ENCODE peak calls at places on chromosomes 6 and 20, in nine cellular contexts. One of them, this sample, is unnamed.

GRCh38 chr6:141398954-141399353 is 733.8 kb upstream of the GJE1 start:
- DNase-seq in NB4: no peak
- DNase-seq in HCT116: no peak
- DNase-seq in CD4-positive, alpha-beta memory T cell: no peak
- DNase-seq in pancreas: no peak
- DNase-seq in aorta: no peak
- DNase-seq in uterus: no peak
- DNase-seq in upper lobe of left lung: no peak
- DNase-seq in HFF-Myc: no peak
- DNase-seq in this sample: no peak

GRCh38 chr20:32829291-32830005 is 9.7 kb downstream of the MAPRE1 start:
- DNase-seq in upper lobe of left lung: no peak
- DNase-seq in HCT116: no peak
- DNase-seq in aorta: no peak
- DNase-seq in NB4: no peak
- DNase-seq in HFF-Myc: no peak
- DNase-seq in pancreas: no peak
- DNase-seq in CD4-positive, alpha-beta memory T cell: no peak
- DNase-seq in uterus: no peak
- DNase-seq in this sample: no peak

GRCh38 chr6:7468382-7469081 is 72.9 kb upstream of the DSP start:
- DNase-seq in upper lobe of left lung: no peak
- DNase-seq in NB4: peak; percentile 94
- DNase-seq in uterus: peak; percentile 29
- DNase-seq in pancreas: no peak
- DNase-seq in aorta: no peak
- DNase-seq in HFF-Myc: no peak
- DNase-seq in HCT116: peak; percentile 18
- DNase-seq in CD4-positive, alpha-beta memory T cell: no peak
- DNase-seq in this sample: no peak

GRCh38 chr6:31125162-31125561 is 4.9 kb upstream of the CDSN start:
- DNase-seq in NB4: no peak
- DNase-seq in CD4-positive, alpha-beta memory T cell: no peak
- DNase-seq in upper lobe of left lung: no peak
- DNase-seq in HFF-Myc: no peak
- DNase-seq in HCT116: no peak
- DNase-seq in uterus: peak; percentile 84
- DNase-seq in pancreas: no peak
- DNase-seq in aorta: no peak
- DNase-seq in this sample: no peak

GRCh38 chr20:63533871-63534393 is 3.2 kb downstream of the PTK6 start:
- DNase-seq in CD4-positive, alpha-beta memory T cell: no peak
- DNase-seq in NB4: no peak
- DNase-seq in upper lobe of left lung: peak; percentile 52
- DNase-seq in HFF-Myc: no peak
- DNase-seq in pancreas: peak; percentile 84
- DNase-seq in HCT116: no peak
- DNase-seq in uterus: no peak
- DNase-seq in aorta: peak; percentile 50
- DNase-seq in this sample: peak; percentile 89

GRCh38 chr20:19407731-19408130 is 195.3 kb downstream of the SLC24A3 start:
- DNase-seq in aorta: no peak
- DNase-seq in CD4-positive, alpha-beta memory T cell: no peak
- DNase-seq in HCT116: no peak
- DNase-seq in uterus: no peak
- DNase-seq in NB4: peak; percentile 61
- DNase-seq in pancreas: no peak
- DNase-seq in upper lobe of left lung: peak; percentile 64
- DNase-seq in HFF-Myc: no peak
- DNase-seq in this sample: no peak

GRCh38 chr6:165659945-165660862 is 2.8 kb downstream of the PDE10A start:
- DNase-seq in uterus: no peak
- DNase-seq in HCT116: no peak
- DNase-seq in upper lobe of left lung: no peak
- DNase-seq in aorta: no peak
- DNase-seq in HFF-Myc: no peak
- DNase-seq in NB4: no peak
- DNase-seq in pancreas: peak; percentile 67
- DNase-seq in CD4-positive, alpha-beta memory T cell: no peak
- DNase-seq in this sample: no peak

GRCh38 chr6:39453956-39454524 is 131.5 kb upstream of the KCNK16 start:
- DNase-seq in pancreas: no peak
- DNase-seq in HFF-Myc: no peak
- DNase-seq in aorta: no peak
- DNase-seq in NB4: no peak
- DNase-seq in HCT116: no peak
- DNase-seq in upper lobe of left lung: no peak
- DNase-seq in uterus: no peak
- DNase-seq in CD4-positive, alpha-beta memory T cell: no peak
- DNase-seq in this sample: no peak

GRCh38 chr20:52379723-52380336 is 188.3 kb upstream of the ZFP64 start:
- DNase-seq in NB4: peak; percentile 20
- DNase-seq in HCT116: no peak
- DNase-seq in upper lobe of left lung: no peak
- DNase-seq in pancreas: peak; percentile 79
- DNase-seq in uterus: peak; percentile 16
- DNase-seq in HFF-Myc: no peak
- DNase-seq in CD4-positive, alpha-beta memory T cell: peak; percentile 23
- DNase-seq in aorta: peak; percentile 42
- DNase-seq in this sample: peak; percentile 26

GRCh38 chr6:166851426-166851825 is 104.9 kb downstream of the RNASET2 start:
- DNase-seq in NB4: no peak
- DNase-seq in HCT116: no peak
- DNase-seq in CD4-positive, alpha-beta memory T cell: no peak
- DNase-seq in upper lobe of left lung: no peak
- DNase-seq in pancreas: no peak
- DNase-seq in uterus: no peak
- DNase-seq in aorta: no peak
- DNase-seq in HFF-Myc: no peak
- DNase-seq in this sample: no peak

GRCh38 chr6:62652692-62653328 is 366.8 kb upstream of the KHDRBS2 start:
- DNase-seq in uterus: no peak
- DNase-seq in HCT116: peak; percentile 15
- DNase-seq in aorta: no peak
- DNase-seq in upper lobe of left lung: no peak
- DNase-seq in CD4-positive, alpha-beta memory T cell: no peak
- DNase-seq in HFF-Myc: no peak
- DNase-seq in pancreas: no peak
- DNase-seq in NB4: peak; percentile 26
- DNase-seq in this sample: no peak

GRCh38 chr6:431504-431903 is 40.0 kb downstream of the IRF4 start:
- DNase-seq in aorta: no peak
- DNase-seq in upper lobe of left lung: no peak
- DNase-seq in HFF-Myc: no peak
- DNase-seq in uterus: no peak
- DNase-seq in pancreas: no peak
- DNase-seq in CD4-positive, alpha-beta memory T cell: no peak
- DNase-seq in NB4: no peak
- DNase-seq in HCT116: no peak
- DNase-seq in this sample: no peak

GRCh38 chr20:47300071-47300470 is 56.4 kb downstream of the ZMYND8 start:
- DNase-seq in aorta: no peak
- DNase-seq in upper lobe of left lung: no peak
- DNase-seq in HCT116: no peak
- DNase-seq in pancreas: no peak
- DNase-seq in HFF-Myc: no peak
- DNase-seq in NB4: no peak
- DNase-seq in CD4-positive, alpha-beta memory T cell: no peak
- DNase-seq in uterus: no peak
- DNase-seq in this sample: no peak

GRCh38 chr6:28876702-28877101 is 47.1 kb downstream of the TRIM27 start:
- DNase-seq in aorta: no peak
- DNase-seq in NB4: no peak
- DNase-seq in CD4-positive, alpha-beta memory T cell: no peak
- DNase-seq in uterus: no peak
- DNase-seq in pancreas: no peak
- DNase-seq in HCT116: no peak
- DNase-seq in upper lobe of left lung: no peak
- DNase-seq in HFF-Myc: no peak
- DNase-seq in this sample: no peak

GRCh38 chr6:156773935-156774871 is 3.0 kb upstream of the ARID1B start:
- DNase-seq in aorta: no peak
- DNase-seq in pancreas: no peak
- DNase-seq in upper lobe of left lung: no peak
- DNase-seq in HFF-Myc: no peak
- DNase-seq in NB4: peak; percentile 32
- DNase-seq in uterus: no peak
- DNase-seq in HCT116: no peak
- DNase-seq in CD4-positive, alpha-beta memory T cell: no peak
- DNase-seq in this sample: no peak

GRCh38 chr6:147063469-147064031 is 140.7 kb upstream of the STXBP5 start:
- DNase-seq in NB4: no peak
- DNase-seq in HCT116: peak; percentile 64
- DNase-seq in HFF-Myc: peak; percentile 27
- DNase-seq in uterus: no peak
- DNase-seq in CD4-positive, alpha-beta memory T cell: no peak
- DNase-seq in aorta: no peak
- DNase-seq in upper lobe of left lung: no peak
- DNase-seq in pancreas: no peak
- DNase-seq in this sample: no peak

GRCh38 chr20:19937651-19938420 is 79.3 kb upstream of the NAA20 start:
- DNase-seq in HCT116: no peak
- DNase-seq in CD4-positive, alpha-beta memory T cell: peak; percentile 45
- DNase-seq in pancreas: no peak
- DNase-seq in NB4: peak; percentile 61
- DNase-seq in aorta: no peak
- DNase-seq in HFF-Myc: no peak
- DNase-seq in upper lobe of left lung: no peak
- DNase-seq in uterus: no peak
- DNase-seq in this sample: no peak

GRCh38 chr6:157092736-157093135 is 230.6 kb downstream of the TMEM242 start:
- DNase-seq in CD4-positive, alpha-beta memory T cell: no peak
- DNase-seq in aorta: no peak
- DNase-seq in pancreas: no peak
- DNase-seq in NB4: no peak
- DNase-seq in HFF-Myc: no peak
- DNase-seq in uterus: no peak
- DNase-seq in HCT116: no peak
- DNase-seq in upper lobe of left lung: peak; percentile 36
- DNase-seq in this sample: no peak

GRCh38 chr20:63908008-63908682 is 13.2 kb downstream of the DNAJC5 start:
- DNase-seq in NB4: no peak
- DNase-seq in uterus: no peak
- DNase-seq in HCT116: no peak
- DNase-seq in pancreas: no peak
- DNase-seq in CD4-positive, alpha-beta memory T cell: no peak
- DNase-seq in HFF-Myc: no peak
- DNase-seq in upper lobe of left lung: no peak
- DNase-seq in aorta: no peak
- DNase-seq in this sample: peak; percentile 80

GRCh38 chr6:49551866-49552129 is 1.3 kb downstream of the C6orf141 start:
- DNase-seq in HFF-Myc: no peak
- DNase-seq in CD4-positive, alpha-beta memory T cell: no peak
- DNase-seq in upper lobe of left lung: no peak
- DNase-seq in HCT116: no peak
- DNase-seq in pancreas: no peak
- DNase-seq in NB4: no peak
- DNase-seq in uterus: no peak
- DNase-seq in aorta: no peak
- DNase-seq in this sample: no peak
- H3K4me3 ChIP-seq in HFF-Myc: peak overlapping the region; percentile 68
- H3K4me3 ChIP-seq in CD4-positive, alpha-beta memory T cell: no peak overlapping the region
- H3K4me3 ChIP-seq in upper lobe of left lung: peak overlapping the region; percentile 55
- H3K4me3 ChIP-seq in HCT116: peak overlapping the region; percentile 75
- H3K4me3 ChIP-seq in pancreas: peak overlapping the region; percentile 30
- H3K4me3 ChIP-seq in NB4: no peak overlapping the region
- H3K4me3 ChIP-seq in uterus: peak overlapping the region; percentile 25
- H3K4me3 ChIP-seq in aorta: peak overlapping the region; percentile 22
- H3K4me3 ChIP-seq in this sample: peak overlapping the region; percentile 38

DNA sequence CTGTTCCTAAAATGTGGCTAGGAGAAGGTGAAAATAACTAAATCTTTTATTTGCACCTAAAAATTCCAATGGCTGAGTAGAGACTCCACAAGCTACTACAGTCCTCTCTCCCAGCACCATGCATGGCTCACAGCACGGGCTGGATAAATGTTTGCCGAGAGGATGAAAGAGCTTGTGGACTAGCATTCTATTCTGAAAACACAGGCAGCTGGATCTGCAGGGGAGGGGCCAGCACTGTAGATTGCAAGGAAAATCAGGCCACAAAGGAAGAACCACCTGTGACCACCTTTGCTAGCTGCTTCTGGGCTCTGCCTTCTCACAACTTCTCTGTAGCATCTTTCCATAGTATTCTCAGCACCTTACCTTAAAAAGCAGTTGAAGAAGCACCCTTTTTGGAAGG is 46.6 kb downstream of the CLIC5 start:
- DNase-seq in upper lobe of left lung: no peak
- DNase-seq in uterus: no peak
- DNase-seq in CD4-positive, alpha-beta memory T cell: no peak
- DNase-seq in HCT116: no peak
- DNase-seq in aorta: no peak
- DNase-seq in HFF-Myc: no peak
- DNase-seq in NB4: no peak
- DNase-seq in pancreas: no peak
- DNase-seq in this sample: peak; percentile 33
- H3K4me3 ChIP-seq in upper lobe of left lung: no peak overlapping the region
- H3K4me3 ChIP-seq in uterus: no peak overlapping the region
- H3K4me3 ChIP-seq in CD4-positive, alpha-beta memory T cell: no peak overlapping the region
- H3K4me3 ChIP-seq in HCT116: no peak overlapping the region
- H3K4me3 ChIP-seq in aorta: no peak overlapping the region
- H3K4me3 ChIP-seq in HFF-Myc: no peak overlapping the region
- H3K4me3 ChIP-seq in NB4: no peak overlapping the region
- H3K4me3 ChIP-seq in pancreas: no peak overlapping the region
- H3K4me3 ChIP-seq in this sample: peak overlapping the region; percentile 22

GRCh38 chr6:53180678-53181077 is 32.0 kb upstream of the GCM1 start:
- DNase-seq in pancreas: no peak
- DNase-seq in NB4: no peak
- DNase-seq in CD4-positive, alpha-beta memory T cell: no peak
- DNase-seq in upper lobe of left lung: no peak
- DNase-seq in aorta: no peak
- DNase-seq in HCT116: no peak
- DNase-seq in uterus: no peak
- DNase-seq in HFF-Myc: no peak
- DNase-seq in this sample: no peak
- H3K4me3 ChIP-seq in pancreas: no peak overlapping the region
- H3K4me3 ChIP-seq in NB4: no peak overlapping the region
- H3K4me3 ChIP-seq in CD4-positive, alpha-beta memory T cell: no peak overlapping the region
- H3K4me3 ChIP-seq in upper lobe of left lung: no peak overlapping the region
- H3K4me3 ChIP-seq in aorta: no peak overlapping the region
- H3K4me3 ChIP-seq in HCT116: no peak overlapping the region
- H3K4me3 ChIP-seq in uterus: no peak overlapping the region
- H3K4me3 ChIP-seq in HFF-Myc: no peak overlapping the region
- H3K4me3 ChIP-seq in this sample: no peak overlapping the region

DNA sequence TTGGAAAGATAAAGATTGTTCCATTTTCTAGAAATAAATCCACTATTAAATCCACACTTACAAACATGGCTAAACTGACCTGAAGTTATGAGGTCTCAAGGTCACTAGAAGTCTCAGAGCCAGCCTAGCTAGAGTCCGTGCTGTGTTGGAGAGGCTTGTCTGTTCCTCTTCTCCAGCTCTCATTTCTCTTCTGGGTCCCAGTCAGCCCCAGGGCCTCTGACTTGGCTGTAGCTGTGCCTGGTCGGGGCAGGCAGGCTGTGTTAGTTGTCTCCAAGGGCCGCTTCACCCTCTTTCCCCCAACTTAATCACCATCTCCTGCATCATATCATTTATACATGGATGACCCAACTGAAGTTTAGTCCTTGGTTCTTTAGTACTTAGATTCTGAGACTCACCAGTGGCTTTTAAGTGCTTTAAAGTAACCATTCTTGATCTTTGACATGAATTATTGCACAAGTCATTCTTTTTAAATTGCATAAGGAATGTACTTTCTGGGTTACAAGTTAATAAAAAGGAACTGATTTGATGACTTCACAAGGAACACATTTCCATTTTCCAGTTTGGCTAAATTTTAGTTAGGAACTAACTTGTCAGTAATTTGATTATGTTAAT is 127.4 kb downstream of the RTN4IP1 start:
- DNase-seq in HFF-Myc: no peak
- DNase-seq in pancreas: no peak
- DNase-seq in uterus: no peak
- DNase-seq in aorta: no peak
- DNase-seq in upper lobe of left lung: peak; percentile 66
- DNase-seq in HCT116: no peak
- DNase-seq in NB4: peak; percentile 44
- DNase-seq in CD4-positive, alpha-beta memory T cell: no peak
- DNase-seq in this sample: no peak
- H3K4me3 ChIP-seq in HFF-Myc: no peak overlapping the region
- H3K4me3 ChIP-seq in pancreas: no peak overlapping the region
- H3K4me3 ChIP-seq in uterus: no peak overlapping the region
- H3K4me3 ChIP-seq in aorta: no peak overlapping the region
- H3K4me3 ChIP-seq in upper lobe of left lung: no peak overlapping the region
- H3K4me3 ChIP-seq in HCT116: no peak overlapping the region
- H3K4me3 ChIP-seq in NB4: no peak overlapping the region
- H3K4me3 ChIP-seq in CD4-positive, alpha-beta memory T cell: no peak overlapping the region
- H3K4me3 ChIP-seq in this sample: no peak overlapping the region